ENCODE peak calls at places on chromosomes 4 and X, in seven cellular contexts. W, Z, V, R, A, D and T are unnamed samples.

GRCh38 chr4:152605641-152606304 is 69.9 kb upstream of the FBXW7 start:
- DNase-seq in R (no peak), W (no peak), A (peak; percentile 30), D (no peak), V (no peak), Z (no peak), T (no peak)

GRCh38 chr4:14184265-14184664 is 556.7 kb upstream of the BOD1L1 start:
- DNase-seq in Z (no peak), A (peak; percentile 33), R (no peak), V (no peak), W (no peak), D (no peak), T (no peak)

GRCh38 chrX:15564981-15565579 is 35.7 kb downstream of the ACE2 start:
- DNase-seq in V (peak; percentile 46), Z (no peak), W (peak; percentile 25), R (peak; percentile 20), D (peak; percentile 9), A (peak; percentile 27), T (no peak)

GRCh38 chrX:31371956-31372355 is 300.1 kb upstream of the FTHL17 start:
- DNase-seq in R (no peak), Z (no peak), A (no peak), D (no peak), V (no peak), W (peak; percentile 13), T (no peak)

GRCh38 chr4:71126719-71127118 is 133.3 kb downstream of the DCK start:
- DNase-seq in A (no peak), V (no peak), W (no peak), Z (no peak), R (peak; percentile 38), D (no peak), T (no peak)

GRCh38 chr4:155529197-155529596 is 137.5 kb upstream of the GUCY1A1 start:
- DNase-seq in W (no peak), Z (no peak), R (no peak), D (no peak), V (no peak), A (peak; percentile 23), T (no peak)

GRCh38 chr4:113146876-113147358 is 97.5 kb downstream of the ANK2 start:
- DNase-seq in D (peak; percentile 16), R (peak; percentile 73), V (no peak), A (no peak), W (no peak), Z (no peak), T (no peak)

GRCh38 chr4:30938956-30939528 is 218.9 kb downstream of the PCDH7 start:
- DNase-seq in A (no peak), Z (no peak), D (no peak), V (no peak), R (no peak), W (no peak), T (no peak)

GRCh38 chr4:141896687-141897086 is 260.3 kb downstream of the IL15 start:
- DNase-seq in D (no peak), A (no peak), Z (no peak), R (no peak), W (no peak), V (no peak), T (no peak)

GRCh38 chr4:37478151-37478550 is 208.0 kb downstream of the RELL1 start:
- DNase-seq in V (no peak), R (no peak), W (no peak), D (no peak), A (no peak), Z (no peak), T (no peak)

GRCh38 chrX:51853251-51853650 is 40.2 kb upstream of the MAGED1 start:
- DNase-seq in Z (no peak), V (no peak), W (no peak), A (no peak), D (no peak), R (no peak), T (no peak)

GRCh38 chrX:155767101-155767878 is 113.9 kb upstream of the VAMP7 start:
- DNase-seq in A (peak; percentile 25), D (peak; percentile 4), R (no peak), Z (no peak), W (peak; percentile 49), V (peak; percentile 47), T (no peak)

GRCh38 chr4:140448162-140448561 is 20.7 kb upstream of the CLGN start:
- DNase-seq in W (no peak), V (no peak), R (no peak), Z (no peak), D (no peak), A (no peak), T (no peak)

GRCh38 chrX:49155243-49155899 is 7.2 kb upstream of the MAGIX start:
- DNase-seq in D (no peak), V (peak; percentile 51), W (peak; percentile 62), A (no peak), R (no peak), Z (no peak), T (no peak)

GRCh38 chrX:81120270-81120935 is 81.3 kb downstream of the HMGN5 start:
- DNase-seq in A (no peak), R (no peak), W (no peak), V (no peak), D (no peak), Z (no peak), T (no peak)

GRCh38 chr4:96677499-96677898 is 837.6 kb downstream of the PDHA2 start:
- DNase-seq in Z (no peak), R (no peak), V (no peak), W (no peak), D (no peak), A (no peak), T (no peak)

GRCh38 chr4:155591201-155591600 is 75.4 kb upstream of the GUCY1A1 start:
- DNase-seq in R (no peak), D (no peak), Z (no peak), W (no peak), V (no peak), A (no peak), T (no peak)

GRCh38 chrX:21666679-21667078 is 8.5 kb upstream of the KLHL34 start:
- DNase-seq in R (no peak), V (no peak), W (no peak), D (no peak), Z (no peak), A (no peak), T (no peak)

GRCh38 chrX:120559799-120560198 is 963 bp downstream of the CUL4B start:
- DNase-seq in W (no peak), V (no peak), A (no peak), R (no peak), Z (no peak), D (no peak), T (no peak)

GRCh38 chr4:1393866-1394265 is 12.4 kb downstream of the NKX1-1 start:
- DNase-seq in A (no peak), Z (no peak), D (no peak), W (no peak), R (no peak), V (no peak), T (no peak)

GRCh38 chr4:186882293-186882692 is 158.6 kb upstream of the FAT1 start:
- DNase-seq in D (no peak), A (no peak), V (no peak), W (no peak), R (no peak), Z (no peak), T (no peak)

GRCh38 chr4:186889876-186890643 is 166.4 kb upstream of the FAT1 start:
- DNase-seq in V (no peak), Z (no peak), A (no peak), W (no peak), R (no peak), D (no peak), T (no peak)

GRCh38 chr4:186885289-186885688 is 161.6 kb upstream of the FAT1 start:
- DNase-seq in A (no peak), D (no peak), V (no peak), W (no peak), Z (no peak), R (peak; percentile 20), T (no peak)

GRCh38 chr4:186887211-186887785 is 163.6 kb upstream of the FAT1 start:
- DNase-seq in A (no peak), D (no peak), V (no peak), W (no peak), R (no peak), Z (no peak), T (no peak)

GRCh38 chr4:186886759-186887158 is 163.1 kb upstream of the FAT1 start:
- DNase-seq in W (no peak), R (no peak), D (no peak), V (no peak), A (no peak), Z (no peak), T (no peak)
- TF ChIP-seq TAF1 in W (no peak), R (no peak), D (no peak), V (no peak), A (no peak), Z (no peak), T (no peak)

DNA sequence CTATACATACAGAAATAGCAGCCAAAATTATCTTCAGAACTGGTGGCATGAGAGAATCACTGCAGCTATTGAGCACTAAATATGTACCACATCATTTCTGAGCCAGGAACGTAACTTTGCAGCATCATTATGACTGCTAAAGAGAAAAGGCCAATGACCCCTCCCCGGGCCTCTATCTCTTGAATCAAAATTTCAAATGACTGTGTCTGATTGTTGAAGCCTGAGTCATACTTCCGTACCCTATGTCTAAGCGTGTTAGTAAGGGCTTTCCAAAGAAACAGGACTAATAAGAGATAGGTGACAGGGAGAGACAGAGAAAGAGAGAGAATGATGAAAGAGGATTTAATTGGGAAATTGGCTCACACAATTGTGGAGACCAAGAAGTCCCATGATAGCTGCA is 445.5 kb upstream of the SPANXN1 start:
- DNase-seq in A (no peak), R (no peak), D (no peak), W (no peak), Z (no peak), V (no peak), T (no peak)
- TF ChIP-seq TAF1 in A (no peak), R (no peak), D (no peak), W (no peak), Z (no peak), V (no peak), T (no peak)

GRCh38 chr4:179145746-179146530 is 1703.7 kb upstream of the AGA start:
- DNase-seq in W (no peak), V (no peak), R (no peak), Z (no peak), A (no peak), D (no peak), T (no peak)
- TF ChIP-seq TAF1 in W (no peak), V (no peak), R (no peak), Z (no peak), A (no peak), D (no peak), T (no peak)

DNA sequence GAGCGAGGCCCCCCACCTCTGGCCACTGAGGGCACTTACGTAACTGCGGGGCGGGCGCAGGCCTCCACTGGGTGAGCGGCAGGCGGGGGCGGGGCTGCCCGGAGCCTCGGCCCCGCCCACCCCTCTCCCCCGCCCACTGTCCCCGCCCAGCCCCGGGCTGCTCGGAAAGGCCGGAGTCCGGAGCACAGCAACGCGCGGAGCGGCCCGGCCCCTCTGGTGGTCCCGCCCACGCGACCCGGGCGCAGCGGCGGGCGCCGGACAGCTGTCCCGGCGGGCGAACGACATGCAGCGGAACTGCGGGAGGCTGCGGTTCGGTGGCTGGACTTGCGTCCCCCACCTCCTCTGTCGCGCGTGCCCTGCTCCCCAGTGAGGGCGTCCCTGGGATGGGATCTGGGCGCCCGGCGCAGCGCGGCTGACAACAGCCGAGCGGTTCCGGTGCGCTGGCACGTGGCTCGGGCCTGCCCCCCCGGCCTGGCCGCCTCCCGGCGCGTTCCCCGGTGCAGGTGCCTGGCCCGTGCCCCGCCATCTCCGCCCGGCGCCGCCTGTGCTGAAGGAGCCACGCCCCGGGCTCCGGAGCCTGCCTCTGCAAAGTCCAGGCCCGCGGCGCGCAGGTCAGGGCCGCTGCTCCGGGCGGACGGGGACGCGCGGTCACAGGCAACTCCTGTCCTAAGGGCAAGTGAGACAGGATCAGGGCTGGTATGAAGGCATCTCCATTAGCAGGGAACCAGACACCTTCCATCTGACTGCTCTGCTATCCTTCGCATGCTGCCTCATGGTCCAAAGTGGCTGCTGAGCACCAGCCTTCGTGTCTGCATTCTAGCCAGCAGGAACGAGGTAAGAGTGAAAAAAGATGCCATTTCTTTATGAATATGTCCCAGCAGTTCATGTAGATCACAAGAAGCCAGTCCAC is 21.8 kb upstream of the JAKMIP1 start:
- DNase-seq in V (peak; percentile 94), R (no peak), Z (no peak), A (peak; percentile 97), D (no peak), W (peak; percentile 76), T (no peak)
- TF ChIP-seq TAF1 in V (no peak), R (no peak), Z (no peak), A (no peak), D (no peak), W (no peak), T (no peak)